ENCODE peak calls at places on chromosomes 4 and X, in seven cellular contexts. T is HepG2, W is GM12878, N is HCT116, K is K562, M is H1, G is SK-N-SH. D is an unnamed sample.

GRCh38 chrX:50448565-50448964 is 22.1 kb downstream of the DGKK start:
- DNase-seq in T (peak; percentile 62), G (no peak), N (peak; percentile 69), K (peak; percentile 32), M (no peak), W (no peak), D (peak; percentile 51)

GRCh38 chrX:154712781-154713391 is 38.0 kb downstream of the GAB3 start:
- DNase-seq in G (no peak), M (no peak), T (no peak), N (no peak), K (no peak), W (peak; percentile 68), D (no peak)

GRCh38 chrX:38891641-38892413 is 90.6 kb downstream of the MID1IP1 start:
- DNase-seq in W (no peak), M (no peak), K (no peak), G (no peak), N (no peak), T (no peak), D (no peak)

GRCh38 chr4:188197566-188197965 is 58.3 kb downstream of the TRIML1 start:
- DNase-seq in G (no peak), M (no peak), K (no peak), W (no peak), N (no peak), T (no peak), D (no peak)

GRCh38 chr4:180197471-180197870 is 2045.7 kb upstream of the TENM3 start:
- DNase-seq in M (no peak), W (no peak), N (no peak), T (no peak), K (no peak), G (no peak), D (no peak)

GRCh38 chr4:113564493-113564892 is 197.0 kb downstream of the CAMK2D start:
- DNase-seq in T (no peak), G (no peak), N (no peak), W (no peak), K (no peak), M (no peak), D (no peak)

GRCh38 chr4:186058253-186058979 is 10.5 kb upstream of the TLR3 start:
- DNase-seq in M (no peak), G (no peak), N (no peak), T (no peak), K (no peak), W (peak; percentile 60), D (no peak)

GRCh38 chr4:125168531-125168930 is 146.2 kb upstream of the FAT4 start:
- DNase-seq in N (no peak), G (no peak), M (no peak), W (no peak), K (no peak), T (no peak), D (no peak)

GRCh38 chr4:184583738-184584502 is 65.3 kb downstream of the CASP3 start:
- DNase-seq in T (no peak), N (no peak), K (no peak), G (no peak), W (peak; percentile 41), M (no peak), D (no peak)

GRCh38 chr4:2930821-2931764 is 32.1 kb downstream of the NOP14 start:
- DNase-seq in N (no peak), T (no peak), G (no peak), W (no peak), K (no peak), M (peak; percentile 60), D (peak; percentile 93)

GRCh38 chr4:2928242-2929155 is 34.7 kb downstream of the NOP14 start:
- DNase-seq in T (no peak), N (no peak), K (no peak), M (no peak), G (no peak), W (no peak), D (no peak)

GRCh38 chr4:2929469-2929868 is 33.7 kb downstream of the NOP14 start:
- DNase-seq in N (no peak), K (no peak), T (no peak), W (no peak), M (no peak), G (no peak), D (no peak)

GRCh38 chr4:2931765-2932560 is 31.2 kb downstream of the NOP14 start:
- DNase-seq in W (peak; percentile 55), M (peak; percentile 72), T (no peak), G (no peak), K (no peak), N (no peak), D (no peak)

DNA sequence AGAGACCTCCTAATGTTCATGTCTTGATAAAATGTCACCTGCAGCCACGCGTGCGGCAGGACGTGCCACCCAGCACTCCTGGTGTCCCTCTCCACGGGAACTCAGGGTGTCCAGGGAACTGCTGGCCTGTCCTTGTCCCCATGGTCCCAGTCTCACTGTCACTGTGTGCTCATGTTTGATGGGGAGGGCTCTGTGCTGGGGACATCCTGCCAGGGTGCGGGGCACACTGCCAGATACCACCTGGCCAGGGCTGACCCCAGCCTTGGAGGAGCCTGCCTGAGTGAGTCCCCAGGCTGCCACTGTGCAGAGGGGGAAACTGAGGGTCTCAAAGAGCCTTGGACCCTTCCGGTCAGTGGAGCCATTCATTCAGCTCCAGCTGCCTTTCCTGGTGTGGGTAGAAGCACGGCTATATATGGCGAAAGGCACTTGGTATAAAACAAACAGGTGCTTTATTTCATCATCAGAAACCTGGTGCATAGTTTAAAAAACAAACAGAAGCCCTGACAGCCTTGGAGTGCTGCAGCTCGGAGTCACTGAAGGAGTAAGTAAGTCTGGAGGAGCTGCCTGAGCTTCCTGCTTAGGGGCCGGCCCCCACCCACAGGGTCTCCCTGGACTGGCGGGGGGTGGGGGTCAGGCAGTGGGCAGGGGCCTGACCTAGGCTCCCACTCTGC is 32.9 kb downstream of the NOP14 start:
- DNase-seq in T (peak; percentile 53), G (no peak), K (no peak), M (no peak), W (no peak), N (no peak), D (peak; percentile 73)
- TF ChIP-seq JUND in T (no peak), G (no peak), K (no peak), M (no peak), W (no peak), N (no peak), D (no peak)

GRCh38 chr4:10005632-10006031 is 15.7 kb downstream of the SLC2A9 start:
- DNase-seq in T (no peak), N (no peak), W (no peak), G (no peak), M (no peak), K (no peak), D (peak; percentile 10)
- TF ChIP-seq JUND in T (no peak), N (no peak), W (no peak), G (no peak), M (no peak), K (no peak), D (no peak)

DNA sequence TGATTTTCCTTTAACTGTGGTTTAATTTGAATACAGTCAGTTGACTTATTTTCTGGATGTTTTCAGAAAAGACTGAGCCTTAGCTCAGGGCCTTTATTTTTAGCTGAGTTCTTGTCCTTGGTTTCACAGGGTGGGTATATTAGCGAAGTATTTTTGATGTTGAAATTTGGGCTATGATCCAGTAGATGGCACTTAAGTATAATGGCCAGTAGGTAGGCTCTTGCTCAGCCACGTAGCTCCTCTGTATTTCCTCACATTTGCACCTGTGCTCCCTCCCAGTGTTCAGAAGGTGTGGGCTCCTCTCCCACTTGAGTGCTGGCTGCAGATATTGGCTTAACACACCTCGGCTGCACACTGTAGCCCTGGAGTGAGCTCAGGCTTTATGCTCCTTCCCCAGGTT is 549.9 kb upstream of the AMOT start:
- DNase-seq in K (no peak), N (no peak), W (no peak), M (no peak), G (no peak), T (no peak), D (no peak)
- TF ChIP-seq JUND in K (no peak), N (no peak), W (no peak), M (no peak), G (no peak), T (no peak), D (no peak)

GRCh38 chr4:78951862-78952472 is 12.7 kb upstream of the PAQR3 start:
- DNase-seq in M (no peak), K (peak; percentile 70), W (no peak), T (peak; percentile 33), N (peak; percentile 32), G (peak; percentile 30), D (peak; percentile 64)
- TF ChIP-seq JUND in M (no peak), K (no peak), W (no peak), T (no peak), N (no peak), G (no peak), D (no peak)

DNA sequence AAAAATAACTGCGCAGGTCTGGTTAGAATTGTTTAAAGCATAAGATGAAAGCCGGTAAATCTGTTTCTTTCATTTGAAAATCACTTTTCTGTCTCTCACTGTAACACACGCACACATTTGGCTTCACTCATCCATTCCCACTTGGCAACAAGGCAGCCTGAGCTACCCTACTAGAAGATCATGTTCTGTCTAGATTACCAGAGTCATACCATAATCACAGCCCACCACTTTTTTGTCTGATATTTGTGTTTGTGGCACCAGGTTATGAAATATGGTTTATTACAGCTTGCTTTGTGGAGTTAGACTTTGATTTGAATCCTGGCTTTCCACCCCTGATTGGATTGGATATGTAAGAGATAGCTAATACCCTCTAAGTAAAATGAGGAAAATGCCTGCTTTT is 2.2 kb downstream of the USO1 start:
- DNase-seq in M (peak; percentile 22), G (no peak), W (no peak), T (no peak), K (peak; percentile 18), N (no peak), D (no peak)
- TF ChIP-seq JUND in M (no peak), G (no peak), W (no peak), T (no peak), K (no peak), N (no peak), D (no peak)

GRCh38 chr4:6916587-6917444 is 7.2 kb downstream of the TBC1D14 start:
- DNase-seq in G (no peak), N (peak; percentile 34), T (no peak), M (no peak), K (peak; percentile 97), W (no peak), D (no peak)
- TF ChIP-seq JUND in G (no peak), N (no peak), T (peak; percentile 48), M (peak; percentile 61), K (peak; percentile 100), W (no peak), D (peak; percentile 69)

GRCh38 chr4:165383757-165384156 is 4.9 kb downstream of the CPE start:
- DNase-seq in M (no peak), W (no peak), T (no peak), K (no peak), N (no peak), G (no peak), D (no peak)
- TF ChIP-seq JUND in M (no peak), W (no peak), T (no peak), K (no peak), N (no peak), G (no peak), D (no peak)